ENCODE peak calls at places on chromosomes 3 and 15, in five cellular contexts. W, P, R, G and T are unnamed samples.

GRCh38 chr3:114827495-114827894 is 319.6 kb downstream of the ZBTB20 start:
- DNase-seq in W (peak), P (peak), R (no peak), G (no peak), T (no peak)

GRCh38 chr3:57981483-57982087 is 26.6 kb upstream of the FLNB start:
- DNase-seq in W (no peak), P (no peak), R (no peak), G (no peak), T (no peak)

GRCh38 chr15:25670025-25670554 is 193.0 kb downstream of the ATP10A start:
- DNase-seq in W (no peak), P (peak), R (peak), G (no peak), T (no peak)

GRCh38 chr3:118478706-118479276 is 555.9 kb downstream of the IGSF11 start:
- DNase-seq in W (no peak), P (no peak), R (no peak), G (no peak), T (no peak)

GRCh38 chr15:89397653-89398023 is 63.0 kb upstream of the POLG start:
- DNase-seq in W (no peak), P (no peak), R (no peak), G (no peak), T (no peak)

GRCh38 chr3:113000691-113001090 is 9.9 kb downstream of the GTPBP8 start:
- DNase-seq in W (no peak), P (no peak), R (no peak), G (no peak), T (no peak)

GRCh38 chr15:81752974-81753373 is 292.8 kb downstream of the MEX3B start:
- DNase-seq in W (no peak), P (no peak), R (no peak), G (no peak), T (no peak)

GRCh38 chr3:139655880-139656279 is 21.9 kb downstream of the NMNAT3 start:
- DNase-seq in W (no peak), P (no peak), R (no peak), G (no peak), T (no peak)

GRCh38 chr15:67559158-67559557 is 16.7 kb downstream of the MAP2K5 start:
- DNase-seq in W (no peak), P (no peak), R (no peak), G (no peak), T (no peak)

GRCh38 chr3:107133891-107134290 is 243.3 kb upstream of the CCDC54 start:
- DNase-seq in W (no peak), P (no peak), R (no peak), G (no peak), T (no peak)

GRCh38 chr3:12158387-12159226 is at the start of gene TIMP4:
- DNase-seq in W (no peak), P (peak), R (peak), G (no peak), T (no peak)

GRCh38 chr3:15102833-15103232 is 3.9 kb upstream of the RBSN start:
- DNase-seq in W (no peak), P (no peak), R (no peak), G (no peak), T (no peak)

GRCh38 chr15:40271915-40272712 is 10.8 kb downstream of the ANKRD63 start:
- DNase-seq in W (no peak), P (no peak), R (no peak), G (no peak), T (no peak)

GRCh38 chr15:40274350-40275274 is 8.3 kb downstream of the ANKRD63 start:
- DNase-seq in W (peak), P (peak), R (peak), G (peak), T (peak)

GRCh38 chr15:40273428-40273827 is 9.4 kb downstream of the ANKRD63 start:
- DNase-seq in W (no peak), P (no peak), R (no peak), G (no peak), T (no peak)

GRCh38 chr15:40270246-40270995 is 12.4 kb downstream of the ANKRD63 start:
- DNase-seq in W (no peak), P (no peak), R (no peak), G (no peak), T (no peak)

GRCh38 chr15:40272713-40273056 is 10.2 kb downstream of the ANKRD63 start:
- DNase-seq in W (no peak), P (no peak), R (no peak), G (no peak), T (no peak)
- TF ChIP-seq CTCF in W (no peak), P (no peak), R (peak), G (peak), T (no peak)

DNA sequence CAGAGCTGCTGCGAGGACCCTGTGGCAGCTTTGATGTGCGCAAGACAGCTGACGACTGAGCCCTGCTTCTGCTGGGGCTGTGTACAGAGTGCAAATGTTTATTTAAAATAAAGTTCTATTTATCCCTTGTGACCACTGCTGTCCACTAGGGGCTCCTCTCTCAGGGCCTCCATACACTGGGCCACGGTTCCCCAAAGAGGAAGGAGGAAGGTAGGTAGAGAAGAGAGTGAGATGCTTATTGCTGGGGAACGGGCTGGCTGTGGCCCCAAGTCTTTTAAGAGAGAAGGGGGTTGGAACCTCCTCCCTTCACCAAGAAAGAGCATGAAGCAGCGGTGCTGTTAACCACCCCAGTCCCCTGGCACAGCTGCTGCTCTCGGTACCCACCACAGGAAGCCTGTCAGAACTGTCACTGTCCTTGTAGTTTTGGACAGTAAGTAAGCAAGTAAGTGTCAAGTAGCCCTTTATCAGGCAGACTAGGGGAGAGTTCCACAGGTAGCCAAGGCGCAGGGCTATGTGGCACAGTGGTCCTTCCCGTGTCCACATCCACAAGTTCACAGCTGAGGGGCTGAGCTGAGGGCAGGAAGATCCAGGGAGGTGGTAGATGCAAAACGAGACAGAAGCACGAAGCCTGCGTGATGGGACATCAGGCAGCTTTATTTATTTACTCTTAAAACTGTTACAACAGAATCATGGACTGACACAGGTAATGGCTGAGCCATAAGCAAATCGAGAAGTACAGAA is 47.3 kb downstream of the DHX30 start:
- DNase-seq in W (no peak), P (no peak), R (no peak), G (peak), T (no peak)
- TF ChIP-seq CTCF in W (peak), P (peak), R (peak), G (peak), T (no peak)

GRCh38 chr3:155747286-155747685 is 2.4 kb upstream of the PLCH1 start:
- DNase-seq in W (no peak), P (no peak), R (no peak), G (no peak), T (no peak)

GRCh38 chr3:155747867-155748266 is 3.0 kb upstream of the PLCH1 start:
- DNase-seq in W (no peak), P (no peak), R (no peak), G (no peak), T (no peak)

GRCh38 chr3:155748611-155749365 is 3.9 kb upstream of the PLCH1 start:
- DNase-seq in W (no peak), P (no peak), R (no peak), G (no peak), T (no peak)

DNA sequence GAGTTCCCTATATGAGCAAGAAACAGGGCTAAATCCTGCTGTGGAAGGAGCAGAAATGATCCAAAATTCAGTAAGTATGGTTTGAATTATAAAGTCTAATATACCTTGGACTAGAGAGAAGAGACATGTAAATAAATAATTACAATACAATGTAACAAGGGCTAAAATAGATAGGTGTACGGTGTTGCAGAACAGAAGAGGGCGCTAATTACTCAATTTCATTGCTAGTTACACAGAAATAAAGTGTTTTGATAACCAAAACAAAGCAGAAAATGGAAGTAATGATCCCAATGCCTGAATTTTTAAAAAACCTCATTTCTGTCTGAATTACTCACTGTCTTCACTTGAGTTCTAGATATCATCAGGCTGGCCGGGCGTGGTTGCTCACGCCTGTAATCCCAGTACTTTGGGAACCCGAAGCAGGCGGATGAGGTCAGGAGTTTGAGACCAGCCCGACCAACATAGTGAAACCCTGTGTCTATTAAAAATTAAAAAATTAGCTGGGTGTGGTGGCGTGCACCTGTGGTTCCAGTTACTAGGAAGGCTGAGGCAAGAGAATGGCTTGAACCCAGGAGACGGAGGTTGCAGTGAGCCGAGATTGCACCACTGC is 8.3 kb upstream of the PLCH1 start:
- DNase-seq in W (no peak), P (no peak), R (no peak), G (no peak), T (no peak)
- TF ChIP-seq CTCF in W (peak), P (peak), R (peak), G (peak), T (no peak)

DNA sequence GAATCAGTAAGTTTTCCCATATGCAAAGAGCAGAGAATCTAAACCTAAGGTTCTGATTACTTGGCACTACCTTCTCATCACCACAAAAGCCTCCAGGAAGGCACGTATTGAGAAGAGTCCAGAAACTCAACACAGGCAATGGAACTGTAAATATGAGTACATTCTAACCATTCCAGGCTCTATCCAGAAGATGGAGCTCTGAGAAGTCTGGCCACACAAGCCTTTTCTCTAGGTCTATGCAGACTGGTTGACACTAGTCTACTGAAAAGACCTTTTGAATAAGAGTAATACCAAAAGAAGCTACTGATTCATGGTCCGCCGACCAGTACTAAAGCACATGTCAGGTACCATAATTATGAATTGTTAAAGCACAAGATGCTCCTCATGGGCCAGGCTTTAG is 12.2 kb upstream of the NCKIPSD start:
- DNase-seq in W (no peak), P (no peak), R (no peak), G (no peak), T (no peak)
- TF ChIP-seq CTCF in W (no peak), P (no peak), R (no peak), G (no peak), T (no peak)

DNA sequence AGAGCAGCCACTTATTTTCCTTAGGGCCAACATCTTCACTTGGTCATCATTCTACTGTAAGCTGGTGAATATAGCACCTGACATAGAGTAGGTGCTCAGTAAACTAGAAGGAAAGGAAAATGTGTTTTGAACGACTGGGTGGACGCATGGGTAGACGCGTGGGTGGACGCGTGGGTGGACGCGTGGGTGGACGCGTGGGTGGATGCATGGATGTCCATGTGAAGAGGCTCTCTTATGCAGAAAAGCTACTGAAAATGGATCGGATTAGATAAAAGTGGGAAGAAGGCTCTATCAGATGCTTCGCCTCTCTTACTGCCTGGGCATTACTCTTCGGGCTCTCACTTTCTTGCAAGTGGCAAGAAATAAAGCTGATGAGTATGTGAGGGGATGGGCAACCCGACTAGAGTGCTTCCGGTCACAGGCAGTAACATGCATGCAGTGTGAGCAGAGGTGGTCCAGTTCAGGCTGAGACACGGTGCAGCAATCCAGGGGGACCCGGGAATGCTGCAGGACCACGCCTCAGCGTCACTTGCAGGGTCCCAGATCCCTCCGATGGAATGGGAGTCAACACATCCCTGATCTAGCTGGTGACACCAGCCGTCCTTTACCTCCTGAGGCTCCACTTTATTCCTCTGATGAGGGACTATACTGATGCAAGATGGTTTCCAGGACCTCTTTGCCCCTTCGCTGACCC is 138.0 kb upstream of the MEF2A start:
- DNase-seq in W (no peak), P (no peak), R (no peak), G (no peak), T (peak)
- TF ChIP-seq CTCF in W (no peak), P (no peak), R (no peak), G (no peak), T (no peak)

GRCh38 chr3:149487598-149488197 is 13.2 kb downstream of the TM4SF4 start:
- DNase-seq in W (no peak), P (no peak), R (peak), G (no peak), T (no peak)
- TF ChIP-seq CTCF in W (peak), P (peak), R (peak), G (peak), T (no peak)